ENCODE peak calls at places on chromosomes 5 and 9, in five cellular contexts. B is Ammon's horn, O is EH, J is aorta, G is astrocyte. R is an unnamed sample.

GRCh38 chr9:92720209-92720765 is 44.3 kb downstream of the BICD2 start:
- DNase-seq in J (no peak), B (no peak), G (no peak), O (no peak), R (no peak)

GRCh38 chr5:33903118-33903517 is 11.3 kb upstream of the ADAMTS12 start:
- DNase-seq in B (no peak), J (no peak), G (no peak), O (no peak), R (no peak)

GRCh38 chr9:95750725-95751644 is 124.5 kb upstream of the ERCC6L2 start:
- DNase-seq in J (no peak), G (no peak), O (no peak), B (no peak), R (no peak)

GRCh38 chr9:24832307-24832706 is 286.6 kb upstream of the IZUMO3 start:
- DNase-seq in O (no peak), J (no peak), B (no peak), G (no peak), R (no peak)

GRCh38 chr5:111781200-111781599 is 24.2 kb upstream of the NREP start:
- DNase-seq in G (peak; percentile 78), J (peak; percentile 89), O (peak; percentile 68), B (peak; percentile 51), R (peak; percentile 77)

GRCh38 chr9:106203832-106204516 is 509.6 kb downstream of the TMEM38B start:
- DNase-seq in J (no peak), B (no peak), G (no peak), O (no peak), R (no peak)

GRCh38 chr5:142499591-142500384 is 175.0 kb upstream of the SPRY4 start:
- DNase-seq in O (peak; percentile 17), G (peak; percentile 30), J (no peak), B (no peak), R (no peak)

GRCh38 chr5:141508808-141509611 is 20.1 kb downstream of the PCDHGC5 start:
- DNase-seq in J (peak; percentile 89), G (peak; percentile 91), B (peak; percentile 65), O (peak; percentile 98), R (peak; percentile 90)

GRCh38 chr5:131466171-131466766 is 168.8 kb downstream of the RAPGEF6 start:
- DNase-seq in O (peak; percentile 73), J (no peak), B (no peak), G (peak; percentile 92), R (no peak)

GRCh38 chr5:93006915-93007314 is 574.1 kb downstream of the NR2F1-AS1 start:
- DNase-seq in B (no peak), G (peak; percentile 23), O (no peak), J (no peak), R (no peak)

GRCh38 chr5:448766-449090 is 5.8 kb downstream of the EXOC3 start:
- DNase-seq in G (no peak), B (peak; percentile 71), J (no peak), O (no peak), R (no peak)

GRCh38 chr5:142734904-142735190 is 35.3 kb upstream of the ARHGAP26 start:
- DNase-seq in B (no peak), O (no peak), G (no peak), J (no peak), R (no peak)

GRCh38 chr9:69044226-69045219 is 9.0 kb downstream of the FXN start:
- DNase-seq in G (peak; percentile 45), O (peak; percentile 74), B (no peak), J (no peak), R (no peak)

GRCh38 chr5:157785781-157786180 is 42.3 kb downstream of the LSM11 start:
- DNase-seq in G (no peak), J (no peak), B (no peak), O (no peak), R (no peak)

GRCh38 chr5:342501-343460 is 21.3 kb downstream of the AHRR start:
- DNase-seq in O (no peak), J (no peak), B (no peak), G (no peak), R (no peak)

GRCh38 chr5:57724836-57725235 is 242.2 kb upstream of the ACTBL2 start:
- DNase-seq in O (peak; percentile 92), B (no peak), G (peak; percentile 66), J (no peak), R (no peak)

GRCh38 chr5:41519801-41520200 is 9.4 kb upstream of the PLCXD3 start:
- DNase-seq in G (no peak), B (no peak), J (no peak), O (no peak), R (no peak)

GRCh38 chr5:146048994-146049703 is 56.2 kb downstream of the PLAC8L1 start:
- DNase-seq in O (peak; percentile 77), B (peak; percentile 75), G (peak; percentile 58), J (no peak), R (no peak)

GRCh38 chr5:174831985-174832384 is 107.6 kb downstream of the MSX2 start:
- DNase-seq in O (no peak), J (no peak), B (no peak), G (peak; percentile 22), R (no peak)

GRCh38 chr9:92404031-92404430 is 347 bp downstream of the OGN start:
- DNase-seq in B (no peak), G (no peak), J (no peak), O (no peak), R (no peak)